ENCODE peak calls at places on chromosomes 12 and 14, in five cellular contexts. P is germinal center; U is WTC11; A is RCC 7860; K is naive thymus-derived CD8-positive, alpha-beta T cell. D is an unnamed sample.

GRCh38 chr14:52307870-52308269 is 6.2 kb upstream of the PTGER2 start:
- DNase-seq in K (no peak), A (no peak), P (no peak), U (no peak), D (no peak)

GRCh38 chr12:18160901-18161300 is 70.9 kb upstream of the RERGL start:
- DNase-seq in A (no peak), K (no peak), P (no peak), U (no peak), D (no peak)

GRCh38 chr14:90645842-90646443 is 170.3 kb downstream of the TTC7B start:
- DNase-seq in K (no peak), U (peak; percentile 63), A (peak; percentile 53), P (no peak), D (no peak)

GRCh38 chr14:103436533-103436932 is 51.3 kb downstream of the MARK3 start:
- DNase-seq in U (no peak), P (no peak), K (no peak), A (no peak), D (no peak)

GRCh38 chr12:120438495-120439198 is 734 bp downstream of the COX6A1 start:
- DNase-seq in P (no peak), K (no peak), U (no peak), A (no peak), D (no peak)

GRCh38 chr12:25566550-25566949 is 13.5 kb upstream of the LMNTD1 start:
- DNase-seq in U (no peak), A (no peak), P (no peak), K (no peak), D (no peak)

GRCh38 chr12:106149096-106149784 is 10.5 kb upstream of the NUAK1 start:
- DNase-seq in U (no peak), K (no peak), P (no peak), A (no peak), D (no peak)

GRCh38 chr12:53219956-53220856 is 11.8 kb downstream of the RARG start:
- DNase-seq in U (peak; percentile 67), K (peak; percentile 82), A (peak; percentile 22), P (peak; percentile 78), D (peak; percentile 69)

GRCh38 chr12:47377414-47378221 is 297.9 kb upstream of the AMIGO2 start:
- DNase-seq in U (no peak), A (peak; percentile 87), P (no peak), K (no peak), D (no peak)

GRCh38 chr12:103877288-103877687 is 36.3 kb upstream of the NT5DC3 start:
- DNase-seq in K (no peak), U (no peak), A (no peak), P (no peak), D (no peak)

GRCh38 chr12:121535150-121536057 is 45.4 kb downstream of the KDM2B start:
- DNase-seq in U (no peak), A (no peak), P (no peak), K (no peak), D (no peak)

GRCh38 chr12:6354539-6355393 is 12.9 kb upstream of the TNFRSF1A start:
- DNase-seq in K (no peak), P (no peak), A (no peak), U (no peak), D (no peak)

GRCh38 chr14:90726656-90727055 is 89.6 kb downstream of the TTC7B start:
- DNase-seq in P (no peak), K (no peak), U (peak; percentile 24), A (no peak), D (no peak)

D was measured in memory B cell.